ENCODE peak calls at places on chromosomes 5 and 9, in ten cellular contexts. X, P, Z, Y, H, G, L, C, B and F are unnamed samples.

GRCh38 chr9:2481216-2481615 is 140.4 kb upstream of the VLDLR start:
- DNase-seq in C (no peak), Y (no peak), P (no peak), L (no peak), B (no peak), X (no peak), Z (no peak), G (no peak), H (no peak), F (no peak)

GRCh38 chr5:85096426-85096825 is 711.7 kb upstream of the EDIL3 start:
- DNase-seq in Z (no peak), Y (no peak), C (no peak), L (no peak), P (no peak), G (no peak), B (no peak), H (no peak), X (no peak), F (no peak)

GRCh38 chr9:112473986-112474385 is 12.6 kb upstream of the KIAA1958 start:
- DNase-seq in C (no peak), Y (no peak), Z (no peak), X (no peak), H (no peak), B (no peak), P (no peak), G (no peak), L (no peak), F (no peak)

GRCh38 chr9:116895956-116896355 is 208.9 kb downstream of the TRIM32 start:
- DNase-seq in C (no peak), H (no peak), G (no peak), L (no peak), P (peak; percentile 46), X (no peak), Z (no peak), Y (no peak), B (no peak), F (no peak)

GRCh38 chr9:14907360-14907685 is 2.9 kb downstream of the FREM1 start:
- DNase-seq in Y (no peak), G (no peak), X (no peak), L (no peak), P (no peak), Z (no peak), B (no peak), C (no peak), H (no peak), F (no peak)

GRCh38 chr9:91795500-91796241 is 154.4 kb downstream of the ROR2 start:
- DNase-seq in H (no peak), G (no peak), X (no peak), P (peak; percentile 55), L (no peak), B (no peak), Z (no peak), Y (no peak), C (no peak), F (no peak)

GRCh38 chr5:119332978-119333401 is 22.8 kb upstream of the TNFAIP8 start:
- DNase-seq in X (no peak), L (no peak), Z (no peak), Y (no peak), B (no peak), G (no peak), C (no peak), P (no peak), H (no peak), F (no peak)

GRCh38 chr5:159764283-159764927 is 151.9 kb upstream of the ADRA1B start:
- DNase-seq in Z (no peak), B (peak; percentile 46), P (no peak), C (no peak), H (peak; percentile 97), L (peak; percentile 67), X (peak; percentile 75), G (no peak), Y (no peak), F (no peak)

GRCh38 chr5:106959447-106959846 is 711.3 kb downstream of the EFNA5 start:
- DNase-seq in P (peak; percentile 48), H (no peak), C (no peak), X (no peak), B (no peak), Z (peak; percentile 16), L (no peak), Y (no peak), G (no peak), F (no peak)

GRCh38 chr5:69329905-69330489 is 2.6 kb downstream of the CCDC125 start:
- DNase-seq in C (no peak), P (peak; percentile 92), B (no peak), L (no peak), X (no peak), Y (no peak), H (no peak), G (no peak), Z (no peak), F (no peak)

GRCh38 chr5:150788974-150789373 is 10.4 kb downstream of the SMIM3 start:
- DNase-seq in L (no peak), P (no peak), B (no peak), Y (no peak), C (no peak), H (no peak), G (no peak), Z (no peak), X (no peak), F (no peak)

GRCh38 chr9:16571127-16571848 is 299.2 kb downstream of the BNC2 start:
- DNase-seq in C (no peak), Y (no peak), B (no peak), L (no peak), P (no peak), X (no peak), Z (no peak), H (peak; percentile 35), G (no peak), F (no peak)

GRCh38 chr9:4228606-4229005 is 71.3 kb downstream of the GLIS3 start:
- DNase-seq in B (no peak), Y (no peak), X (no peak), L (no peak), H (peak; percentile 68), P (no peak), C (no peak), G (no peak), Z (no peak), F (no peak)
- TF ChIP-seq CTCF in B (peak; percentile 34), Y (peak; percentile 38), X (peak; percentile 68), L (peak; percentile 36), H (peak; percentile 75), P (peak; percentile 55), C (peak; percentile 36), G (peak; percentile 49), Z (peak; percentile 47), F (no peak)

GRCh38 chr5:170986598-170986997 is 124.8 kb downstream of the RANBP17 start:
- DNase-seq in Y (no peak), P (no peak), X (peak; percentile 3), B (no peak), C (no peak), Z (no peak), L (no peak), H (peak; percentile 56), G (no peak), F (no peak)
- TF ChIP-seq CTCF in Y (no peak), P (peak; percentile 48), X (no peak), B (no peak), C (no peak), Z (no peak), L (peak; percentile 19), H (no peak), G (no peak), F (no peak)

GRCh38 chr5:28707706-28708105 is 1669.3 kb upstream of the CDH9 start:
- DNase-seq in P (no peak), Z (no peak), L (no peak), G (no peak), H (peak; percentile 19), B (no peak), C (no peak), Y (no peak), X (no peak), F (no peak)

GRCh38 chr5:28714887-28715286 is 1676.5 kb upstream of the CDH9 start:
- DNase-seq in H (no peak), Z (no peak), Y (no peak), C (no peak), P (no peak), X (no peak), L (no peak), G (no peak), B (no peak), F (no peak)

GRCh38 chr5:28708472-28708871 is 1670.1 kb upstream of the CDH9 start:
- DNase-seq in C (no peak), X (no peak), L (no peak), B (no peak), G (no peak), H (no peak), P (no peak), Z (no peak), Y (no peak), F (no peak)

DNA sequence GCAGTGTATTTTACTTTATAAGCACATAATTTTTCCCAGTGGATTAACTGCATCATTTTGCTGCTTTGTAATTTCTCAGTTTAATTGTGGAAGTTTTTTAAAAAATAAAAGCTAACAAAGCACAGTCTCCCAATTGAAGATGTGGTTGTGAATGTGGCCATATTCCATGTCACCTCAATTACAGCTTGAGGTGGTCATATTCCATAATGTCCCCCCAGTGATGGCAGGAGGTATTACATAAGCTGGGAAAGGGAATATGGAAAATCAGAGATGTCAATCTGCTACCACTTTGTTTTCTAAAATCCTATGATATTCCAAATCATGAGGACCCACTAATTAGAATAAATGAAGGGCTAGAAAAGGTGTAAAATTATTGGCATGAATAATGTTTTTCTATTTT is 1672.0 kb upstream of the CDH9 start:
- DNase-seq in X (no peak), C (no peak), H (no peak), Y (no peak), Z (no peak), P (no peak), L (no peak), B (no peak), G (no peak), F (no peak)
- TF ChIP-seq CTCF in X (no peak), C (no peak), H (no peak), Y (no peak), Z (no peak), P (peak; percentile 41), L (no peak), B (no peak), G (no peak), F (no peak)

GRCh38 chr9:99561435-99562262 is 260.0 kb upstream of the NR4A3 start:
- DNase-seq in B (no peak), G (no peak), C (no peak), Y (no peak), Z (no peak), L (no peak), H (no peak), X (no peak), P (no peak), F (no peak)

GRCh38 chr9:99565203-99565602 is 256.5 kb upstream of the NR4A3 start:
- DNase-seq in H (no peak), C (no peak), B (no peak), G (no peak), X (no peak), L (no peak), Z (no peak), P (no peak), Y (no peak), F (no peak)

GRCh38 chr9:99560561-99560960 is 261.1 kb upstream of the NR4A3 start:
- DNase-seq in Z (no peak), L (no peak), X (no peak), Y (no peak), C (no peak), G (no peak), B (no peak), P (no peak), H (no peak), F (no peak)

GRCh38 chr9:99562263-99562565 is 259.5 kb upstream of the NR4A3 start:
- DNase-seq in Y (no peak), G (no peak), L (no peak), P (no peak), H (no peak), B (no peak), C (no peak), X (no peak), Z (no peak), F (no peak)

GRCh38 chr9:99563364-99563763 is 258.3 kb upstream of the NR4A3 start:
- DNase-seq in C (no peak), G (no peak), H (no peak), P (no peak), L (no peak), X (no peak), Y (no peak), B (no peak), Z (no peak), F (no peak)
- TF ChIP-seq CTCF in C (no peak), G (no peak), H (no peak), P (no peak), L (peak; percentile 14), X (no peak), Y (no peak), B (no peak), Z (no peak), F (no peak)